ENCODE peak calls at places on chromosomes 13 and 19, in six cellular contexts. One of them, this sample, is unnamed.

GRCh38 chr13:20142019-20142926 is 18.6 kb downstream of the GJA3 start:
- DNase-seq in T1000: no peak
- DNase-seq in HT-29: no peak
- DNase-seq in fibroblast of the conjunctiva: no peak
- DNase-seq in dermis blood vessel endothelial cell: no peak
- DNase-seq in AG04449: no peak
- DNase-seq in this sample: no peak

GRCh38 chr13:102128216-102128800 is 273.5 kb downstream of the FGF14 start:
- DNase-seq in AG04449: no peak
- DNase-seq in fibroblast of the conjunctiva: peak
- DNase-seq in HT-29: no peak
- DNase-seq in T1000: no peak
- DNase-seq in dermis blood vessel endothelial cell: no peak
- DNase-seq in this sample: peak

GRCh38 chr19:1416014-1416841 is 8.8 kb downstream of the DAZAP1 start:
- DNase-seq in fibroblast of the conjunctiva: no peak
- DNase-seq in dermis blood vessel endothelial cell: peak
- DNase-seq in AG04449: no peak
- DNase-seq in HT-29: no peak
- DNase-seq in T1000: no peak
- DNase-seq in this sample: no peak

GRCh38 chr19:32097620-32098019 is 247.8 kb upstream of the ZNF507 start:
- DNase-seq in AG04449: no peak
- DNase-seq in HT-29: no peak
- DNase-seq in T1000: no peak
- DNase-seq in dermis blood vessel endothelial cell: no peak
- DNase-seq in fibroblast of the conjunctiva: no peak
- DNase-seq in this sample: no peak

GRCh38 chr13:19061278-19061677 is 120.3 kb downstream of the TUBA3C start:
- DNase-seq in fibroblast of the conjunctiva: no peak
- DNase-seq in T1000: no peak
- DNase-seq in AG04449: no peak
- DNase-seq in dermis blood vessel endothelial cell: no peak
- DNase-seq in HT-29: no peak
- DNase-seq in this sample: no peak

GRCh38 chr19:52307275-52307674 is 10.3 kb downstream of the ZNF480 start:
- DNase-seq in dermis blood vessel endothelial cell: peak
- DNase-seq in fibroblast of the conjunctiva: no peak
- DNase-seq in T1000: no peak
- DNase-seq in AG04449: no peak
- DNase-seq in HT-29: no peak
- DNase-seq in this sample: no peak

GRCh38 chr19:10007811-10008211 is 2.5 kb downstream of the COL5A3 start:
- DNase-seq in AG04449: peak
- DNase-seq in HT-29: no peak
- DNase-seq in dermis blood vessel endothelial cell: no peak
- DNase-seq in T1000: no peak
- DNase-seq in fibroblast of the conjunctiva: no peak
- DNase-seq in this sample: no peak

GRCh38 chr19:4064551-4065260 is 2.0 kb downstream of the ZBTB7A start:
- DNase-seq in HT-29: no peak
- DNase-seq in dermis blood vessel endothelial cell: peak
- DNase-seq in fibroblast of the conjunctiva: no peak
- DNase-seq in T1000: no peak
- DNase-seq in AG04449: no peak
- DNase-seq in this sample: no peak

GRCh38 chr19:41426116-41426841 is 895 bp downstream of the B3GNT8 start:
- DNase-seq in dermis blood vessel endothelial cell: no peak
- DNase-seq in AG04449: no peak
- DNase-seq in HT-29: no peak
- DNase-seq in T1000: no peak
- DNase-seq in fibroblast of the conjunctiva: no peak
- DNase-seq in this sample: no peak

This sample was measured in AG09309.